ENCODE peak calls at places on chromosomes 16 and 17, in eight cellular contexts. V is activated T-cell treated with anti-CD3 and anti-CD28 coated beads for 24 hours; X is NCI-H1105; J is M059J; C is NCI-H69; P is CD4-positive, alpha-beta memory T cell; A is H7; F is activated naive CD4-positive, alpha-beta T cell treated with anti-CD3 and anti-CD28 coated beads for 36 hours. Y is an unnamed sample.

GRCh38 chr17:74008196-74008595 is 195.3 kb upstream of the RPL38 start:
- DNase-seq in A (peak), F (peak), X (no peak), P (no peak), C (peak), V (peak), J (peak), Y (peak)

GRCh38 chr16:23223368-23223767 is 40.8 kb downstream of the SCNN1G start:
- DNase-seq in A (no peak), J (no peak), P (no peak), X (no peak), V (no peak), C (peak), F (no peak), Y (no peak)

GRCh38 chr17:8630227-8630801 is at the start of gene MYH10:
- DNase-seq in J (no peak), A (peak), C (peak), X (no peak), F (no peak), P (no peak), V (no peak), Y (no peak)

GRCh38 chr17:28953444-28954118 is 2.3 kb upstream of the PHF12 start:
- DNase-seq in C (peak), F (peak), V (peak), X (peak), P (peak), A (peak), J (peak), Y (peak)

GRCh38 chr17:14202388-14203166 is 34.1 kb downstream of the CDRT15 start:
- DNase-seq in P (peak), X (no peak), C (no peak), J (no peak), F (peak), A (no peak), V (no peak), Y (no peak)

GRCh38 chr16:84055801-84056634 is 13.4 kb upstream of the SLC38A8 start:
- DNase-seq in C (no peak), V (no peak), F (no peak), J (no peak), X (no peak), A (no peak), P (no peak), Y (no peak)

GRCh38 chr16:19094542-19095365 is 19.0 kb upstream of the ITPRIPL2 start:
- DNase-seq in P (no peak), A (no peak), X (no peak), V (no peak), J (no peak), F (no peak), C (peak), Y (no peak)

GRCh38 chr17:30472238-30472890 is 4.8 kb upstream of the GOSR1 start:
- DNase-seq in C (peak), A (no peak), P (no peak), X (peak), F (no peak), V (no peak), J (no peak), Y (peak)

Y was measured in left kidney.